ENCODE peak calls at places on chromosomes 7 and 10, in seven cellular contexts. O, N, W, M, P, U and V are unnamed samples.

GRCh38 chr10:43202224-43202656 is 64.0 kb downstream of the CSGALNACT2 start:
- DNase-seq in O (peak), N (no peak), W (no peak), M (peak), P (no peak), U (no peak), V (peak)

GRCh38 chr10:132521466-132522102 is 16.0 kb upstream of the INPP5A start:
- DNase-seq in O (no peak), N (no peak), W (no peak), M (no peak), P (no peak), U (no peak), V (no peak)

GRCh38 chr10:84256510-84257342 is 11.9 kb downstream of the RGR start:
- DNase-seq in O (peak), N (no peak), W (peak), M (peak), P (peak), U (peak), V (peak)

GRCh38 chr7:150793569-150794238 is 6.5 kb downstream of the TMEM176B start:
- DNase-seq in O (no peak), N (no peak), W (no peak), M (no peak), P (no peak), U (no peak), V (no peak)

GRCh38 chr10:497289-497688 is 192.2 kb downstream of the DIP2C start:
- DNase-seq in O (no peak), N (no peak), W (no peak), M (no peak), P (no peak), U (no peak), V (no peak)

GRCh38 chr10:60654813-60655464 is 123.3 kb upstream of the CDK1 start:
- DNase-seq in O (peak), N (no peak), W (no peak), M (no peak), P (no peak), U (no peak), V (no peak)

GRCh38 chr10:79137826-79138225 is 69.1 kb downstream of the ZMIZ1 start:
- DNase-seq in O (no peak), N (no peak), W (peak), M (no peak), P (no peak), U (no peak), V (peak)

GRCh38 chr7:54921116-54921515 is 97.7 kb upstream of the EGFR start:
- DNase-seq in O (no peak), N (no peak), W (no peak), M (no peak), P (no peak), U (no peak), V (no peak)

GRCh38 chr7:131057015-131057518 is 270.6 kb upstream of the MKLN1 start:
- DNase-seq in O (no peak), N (peak), W (peak), M (no peak), P (peak), U (peak), V (peak)

GRCh38 chr7:98251844-98252639 is at the start of gene TECPR1:
- DNase-seq in O (peak), N (peak), W (peak), M (peak), P (peak), U (peak), V (peak)

GRCh38 chr10:114626841-114627240 is 31.2 kb downstream of the ABLIM1 start:
- DNase-seq in O (no peak), N (no peak), W (no peak), M (no peak), P (no peak), U (no peak), V (no peak)

GRCh38 chr7:30650455-30650854 is 31.8 kb downstream of the CRHR2 start:
- DNase-seq in O (no peak), N (no peak), W (no peak), M (peak), P (no peak), U (no peak), V (no peak)

GRCh38 chr10:100508691-100509150 is 10.9 kb downstream of the SEC31B start:
- DNase-seq in O (peak), N (no peak), W (peak), M (peak), P (no peak), U (peak), V (peak)

GRCh38 chr7:22447759-22448158 is 52.2 kb downstream of the STEAP1B start:
- DNase-seq in O (no peak), N (no peak), W (no peak), M (no peak), P (no peak), U (no peak), V (peak)

GRCh38 chr10:13784067-13784466 is 197.3 kb downstream of the PRPF18 start:
- DNase-seq in O (no peak), N (no peak), W (peak), M (peak), P (no peak), U (peak), V (peak)
- TF ChIP-seq CTCF in O (peak), N (no peak), W (no peak), M (peak), P (peak), U (peak), V (peak)

GRCh38 chr7:46233585-46234329 is 312.7 kb upstream of the IGFBP3 start:
- DNase-seq in O (no peak), N (no peak), W (no peak), M (no peak), P (no peak), U (no peak), V (peak)
- H3K4me3 ChIP-seq in O (no peak), N (no peak), W (no peak), M (no peak), P (no peak), U (no peak), V (no peak)

GRCh38 chr10:131396108-131397010 is 84.8 kb upstream of the TCERG1L start:
- DNase-seq in O (no peak), N (no peak), W (no peak), M (peak), P (no peak), U (no peak), V (no peak)
- TF ChIP-seq CTCF in O (no peak), N (no peak), W (no peak), M (peak), P (no peak), U (no peak), V (no peak)

DNA sequence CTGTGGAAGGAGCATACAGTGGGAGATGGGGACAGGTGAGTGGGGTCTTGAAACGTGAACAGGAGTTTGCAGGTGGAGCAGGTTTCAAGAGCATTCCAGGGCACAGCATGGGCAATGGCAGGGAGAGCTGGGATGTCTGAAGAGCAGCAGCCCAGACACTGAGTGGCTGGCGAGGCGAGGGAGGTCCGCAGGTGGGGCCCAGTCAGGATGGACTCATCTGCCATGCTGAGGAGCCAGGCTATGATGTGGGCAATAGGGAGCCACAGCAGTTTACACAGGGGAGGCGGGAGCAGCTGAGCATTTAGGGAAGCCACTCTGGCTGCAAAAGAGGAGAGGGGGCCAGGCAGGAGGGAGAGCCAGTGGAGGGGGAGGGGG is 138.7 kb downstream of the FAM53B start:
- DNase-seq in O (no peak), N (no peak), W (no peak), M (no peak), P (no peak), U (no peak), V (no peak)
- H3K4me3 ChIP-seq in O (no peak), N (no peak), W (no peak), M (no peak), P (no peak), U (no peak), V (no peak)

DNA sequence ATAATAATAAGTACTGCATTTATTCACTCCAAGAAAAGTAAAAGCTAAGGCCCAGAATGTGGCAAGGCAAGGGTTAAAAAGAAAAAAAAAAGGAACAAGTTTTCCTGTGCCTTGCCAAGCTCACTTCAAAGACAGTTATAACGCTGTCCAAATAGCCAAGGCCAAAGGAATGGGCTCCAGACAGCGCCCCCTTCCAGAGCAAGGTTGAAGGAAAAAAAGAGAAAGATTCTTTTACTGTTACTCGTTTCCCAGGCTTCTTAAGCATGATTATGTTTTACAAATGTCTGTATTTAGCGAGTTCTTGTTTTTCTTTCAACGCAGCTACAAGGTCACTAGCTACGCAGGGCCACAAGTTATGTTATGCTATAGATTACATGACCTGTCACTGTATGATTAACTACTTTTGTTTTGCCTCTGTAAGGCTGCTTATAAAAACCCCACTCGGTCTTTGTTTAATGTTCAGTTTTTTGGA is 9.1 kb upstream of the EIF4H start:
- DNase-seq in O (no peak), N (no peak), W (peak), M (peak), P (no peak), U (peak), V (no peak)
- TF ChIP-seq CTCF in O (peak), N (no peak), W (peak), M (peak), P (peak), U (peak), V (no peak)

GRCh38 chr10:22379059-22379458 is 33.8 kb downstream of the SPAG6 start:
- DNase-seq in O (no peak), N (no peak), W (no peak), M (peak), P (no peak), U (no peak), V (peak)
- H3K4me3 ChIP-seq in O (no peak), N (no peak), W (no peak), M (no peak), P (no peak), U (no peak), V (peak)

DNA sequence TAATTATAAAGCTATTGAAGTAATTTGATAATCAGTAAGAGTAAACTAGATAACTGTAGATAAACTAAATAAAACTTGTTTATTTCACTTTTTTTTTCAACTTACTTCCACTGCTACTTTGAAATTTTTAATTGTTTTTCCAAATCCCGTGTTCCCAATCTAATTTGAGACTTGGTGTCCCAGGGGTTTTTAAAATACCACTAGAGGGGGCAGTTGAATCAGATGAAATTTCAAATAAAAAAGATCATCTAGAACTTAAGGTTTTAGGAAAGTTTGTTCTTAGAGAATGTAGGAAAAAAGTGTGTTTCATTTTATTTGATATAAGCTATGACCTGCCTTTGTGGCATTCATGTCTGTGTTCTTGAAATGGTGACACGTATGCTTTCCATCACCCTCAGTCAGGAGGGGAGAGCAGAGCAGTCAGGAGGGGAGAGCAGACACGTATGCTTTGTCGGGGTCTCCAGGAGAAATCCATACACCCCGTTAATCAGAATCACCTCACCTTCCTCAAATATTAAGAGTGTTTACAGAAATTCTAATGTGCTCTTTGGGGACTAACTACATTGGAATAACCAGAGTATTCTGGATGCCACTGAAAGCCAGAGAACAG is 49.9 kb downstream of the C10orf67 start:
- DNase-seq in O (peak), N (no peak), W (peak), M (peak), P (no peak), U (no peak), V (no peak)
- TF ChIP-seq CTCF in O (peak), N (no peak), W (peak), M (peak), P (peak), U (peak), V (peak)

GRCh38 chr7:959271-959670 is 4.8 kb upstream of the ADAP1 start:
- DNase-seq in O (no peak), N (no peak), W (no peak), M (no peak), P (no peak), U (no peak), V (no peak)

GRCh38 chr7:958221-959200 is 4.0 kb upstream of the ADAP1 start:
- DNase-seq in O (no peak), N (no peak), W (no peak), M (peak), P (no peak), U (no peak), V (no peak)

GRCh38 chr7:962401-963081 is 8.1 kb upstream of the ADAP1 start:
- DNase-seq in O (no peak), N (no peak), W (no peak), M (no peak), P (no peak), U (no peak), V (no peak)

GRCh38 chr7:961546-962400 is 7.3 kb upstream of the ADAP1 start:
- DNase-seq in O (no peak), N (no peak), W (no peak), M (no peak), P (no peak), U (no peak), V (no peak)

GRCh38 chr7:960269-960871 is 5.9 kb upstream of the ADAP1 start:
- DNase-seq in O (no peak), N (no peak), W (no peak), M (no peak), P (no peak), U (no peak), V (no peak)
- H3K4me3 ChIP-seq in O (no peak), N (no peak), W (no peak), M (no peak), P (no peak), U (no peak), V (no peak)